ENCODE peak calls at places on chromosomes 12 and 14, in nine cellular contexts. V, Z, D, F, H, T, E, P and S are unnamed samples.

GRCh38 chr12:39986674-39987073 is 119.2 kb downstream of the SLC2A13 start:
- DNase-seq in D (no peak), F (no peak), P (no peak), Z (no peak), H (no peak), T (no peak), E (no peak), V (no peak), S (no peak)

GRCh38 chr12:51958542-51958941 is 7.0 kb downstream of the ACVR1B start:
- DNase-seq in V (no peak), E (no peak), D (no peak), F (no peak), P (no peak), T (no peak), H (no peak), Z (no peak), S (no peak)

GRCh38 chr14:51092965-51093364 is 1.9 kb downstream of the TRIM9 start:
- DNase-seq in T (no peak), Z (no peak), D (no peak), P (no peak), F (no peak), E (no peak), H (no peak), V (no peak), S (no peak)

GRCh38 chr12:47763481-47764344 is 5.0 kb upstream of the RAPGEF3 start:
- DNase-seq in H (no peak), P (no peak), E (no peak), D (no peak), V (no peak), Z (no peak), T (no peak), F (no peak), S (no peak)

GRCh38 chr14:104827173-104828055 is 26.5 kb downstream of the ZBTB42 start:
- DNase-seq in F (peak; percentile 98), T (peak; percentile 23), D (peak; percentile 34), P (no peak), H (no peak), Z (no peak), E (peak; percentile 24), V (no peak), S (peak; percentile 53)

GRCh38 chr12:125151284-125151683 is 86.0 kb downstream of the AACS start:
- DNase-seq in V (no peak), E (no peak), Z (no peak), P (no peak), T (no peak), F (no peak), H (no peak), D (no peak), S (no peak)

GRCh38 chr12:54935235-54935951 is 49.2 kb downstream of the TESPA1 start:
- DNase-seq in P (no peak), Z (no peak), V (peak; percentile 90), H (peak; percentile 45), E (peak; percentile 70), T (no peak), F (no peak), D (peak; percentile 75), S (peak; percentile 94)

GRCh38 chr12:127393896-127394295 is 873.1 kb upstream of the TMEM132C start:
- DNase-seq in P (no peak), T (no peak), D (peak; percentile 85), H (no peak), V (peak; percentile 76), F (no peak), E (peak; percentile 72), Z (no peak), S (no peak)

GRCh38 chr12:11015775-11016430 is 6.5 kb downstream of the TAS2R19 start:
- DNase-seq in E (no peak), F (no peak), H (no peak), T (no peak), Z (no peak), V (no peak), D (no peak), P (no peak), S (peak; percentile 35)

GRCh38 chr14:77316872-77317271 is 3.8 kb downstream of the POMT2 start:
- DNase-seq in H (no peak), F (no peak), P (no peak), E (peak; percentile 27), T (no peak), D (no peak), V (no peak), Z (no peak), S (no peak)

GRCh38 chr14:52790011-52790755 is 1.2 kb downstream of the GNPNAT1 start:
- DNase-seq in T (no peak), D (peak; percentile 15), H (no peak), P (no peak), F (peak; percentile 47), Z (no peak), E (no peak), V (no peak), S (no peak)

GRCh38 chr12:117151195-117152031 is 38.9 kb downstream of the FBXO21 start:
- DNase-seq in Z (no peak), T (no peak), E (peak; percentile 51), P (no peak), V (peak; percentile 20), D (peak; percentile 41), H (peak; percentile 70), F (peak; percentile 86), S (peak; percentile 71)

GRCh38 chr12:100706029-100706428 is 88.5 kb upstream of the ANO4 start:
- DNase-seq in D (peak; percentile 85), E (peak; percentile 87), H (no peak), V (peak; percentile 61), Z (no peak), P (peak; percentile 91), T (no peak), F (no peak), S (peak; percentile 74)

GRCh38 chr14:71137536-71138235 is 230.4 kb downstream of the PCNX1 start:
- DNase-seq in D (no peak), F (no peak), V (no peak), Z (no peak), T (no peak), H (no peak), P (no peak), E (no peak), S (no peak)

GRCh38 chr12:82527165-82527780 is 159.4 kb upstream of the TMTC2 start:
- DNase-seq in H (peak; percentile 75), Z (peak; percentile 62), V (peak; percentile 36), D (peak; percentile 42), T (no peak), P (peak; percentile 59), F (peak; percentile 3), E (peak; percentile 71), S (peak; percentile 80)

GRCh38 chr14:33530358-33530757 is 420.5 kb downstream of the EGLN3 start:
- DNase-seq in E (no peak), T (no peak), D (no peak), V (no peak), Z (no peak), F (no peak), P (no peak), H (no peak), S (no peak)

GRCh38 chr12:24113701-24114100 is 164.2 kb upstream of the SOX5 start:
- DNase-seq in P (no peak), H (no peak), Z (no peak), V (no peak), E (no peak), F (no peak), D (no peak), T (no peak), S (no peak)

GRCh38 chr12:9750276-9751203 is 10.2 kb downstream of the CD69 start:
- DNase-seq in F (peak; percentile 74), T (no peak), E (peak; percentile 61), H (peak; percentile 62), D (peak; percentile 66), V (peak; percentile 34), Z (peak; percentile 48), P (peak; percentile 39), S (peak; percentile 87)

GRCh38 chr14:75979071-75979571 is 2.7 kb downstream of the TGFB3 start:
- DNase-seq in V (no peak), P (no peak), F (peak; percentile 90), Z (no peak), T (no peak), E (peak; percentile 62), H (peak; percentile 54), D (no peak), S (peak; percentile 32)

GRCh38 chr14:55336161-55336560 is 64.9 kb downstream of the FBXO34 start:
- DNase-seq in Z (no peak), D (peak; percentile 56), H (no peak), T (no peak), V (no peak), F (no peak), E (peak; percentile 27), P (no peak), S (peak; percentile 44)

GRCh38 chr14:93997082-93997481 is at the start of gene CCDC197:
- DNase-seq in T (no peak), V (no peak), H (no peak), P (no peak), F (no peak), D (no peak), E (no peak), Z (no peak), S (no peak)

GRCh38 chr14:55641954-55642353 is 61.9 kb downstream of the KTN1 start:
- DNase-seq in V (no peak), P (no peak), T (no peak), D (no peak), E (no peak), F (peak; percentile 1), Z (no peak), H (no peak), S (no peak)